ENCODE peak calls at places on chromosome 4, in six cellular contexts. One of them, this sample, is unnamed.

GRCh38 chr4:1072830-1073446 is 40.4 kb downstream of the RNF212 start:
- DNase-seq in spleen: no peak
- DNase-seq in HFFc6: peak; percentile 32
- DNase-seq in thoracic aorta: no peak
- DNase-seq in neural crest cell: peak; percentile 69
- DNase-seq in Panc1: peak; percentile 13
- DNase-seq in this sample: peak; percentile 60

GRCh38 chr4:38902695-38903094 is 35.1 kb downstream of the FAM114A1 start:
- DNase-seq in thoracic aorta: no peak
- DNase-seq in Panc1: no peak
- DNase-seq in neural crest cell: no peak
- DNase-seq in HFFc6: no peak
- DNase-seq in spleen: no peak
- DNase-seq in this sample: no peak

GRCh38 chr4:107978716-107979451 is 10.8 kb upstream of the HADH start:
- DNase-seq in neural crest cell: no peak
- DNase-seq in spleen: no peak
- DNase-seq in HFFc6: no peak
- DNase-seq in Panc1: no peak
- DNase-seq in thoracic aorta: no peak
- DNase-seq in this sample: no peak

GRCh38 chr4:72899214-72899613 is 170.3 kb downstream of the COX18 start:
- DNase-seq in Panc1: no peak
- DNase-seq in spleen: no peak
- DNase-seq in HFFc6: no peak
- DNase-seq in thoracic aorta: no peak
- DNase-seq in neural crest cell: no peak
- DNase-seq in this sample: peak; percentile 43

GRCh38 chr4:32519060-32519459 is 1798.9 kb downstream of the PCDH7 start:
- DNase-seq in HFFc6: no peak
- DNase-seq in thoracic aorta: no peak
- DNase-seq in neural crest cell: no peak
- DNase-seq in Panc1: no peak
- DNase-seq in spleen: no peak
- DNase-seq in this sample: no peak

GRCh38 chr4:94714761-94715160 is 43.0 kb upstream of the BMPR1B start:
- DNase-seq in spleen: no peak
- DNase-seq in Panc1: no peak
- DNase-seq in HFFc6: peak; percentile 80
- DNase-seq in thoracic aorta: no peak
- DNase-seq in neural crest cell: no peak
- DNase-seq in this sample: no peak

GRCh38 chr4:528835-529234 is 29.8 kb downstream of the PIGG start:
- DNase-seq in spleen: no peak
- DNase-seq in thoracic aorta: no peak
- DNase-seq in neural crest cell: no peak
- DNase-seq in HFFc6: no peak
- DNase-seq in Panc1: no peak
- DNase-seq in this sample: no peak

GRCh38 chr4:69823481-69824186 is 36.3 kb downstream of the SULT1E1 start:
- DNase-seq in spleen: peak; percentile 73
- DNase-seq in neural crest cell: no peak
- DNase-seq in Panc1: no peak
- DNase-seq in HFFc6: no peak
- DNase-seq in thoracic aorta: no peak
- DNase-seq in this sample: peak; percentile 82

GRCh38 chr4:56469489-56470210 is 2.2 kb downstream of the SRP72 start:
- DNase-seq in Panc1: no peak
- DNase-seq in neural crest cell: no peak
- DNase-seq in spleen: no peak
- DNase-seq in thoracic aorta: no peak
- DNase-seq in HFFc6: no peak
- DNase-seq in this sample: no peak

GRCh38 chr4:4542824-4543485 is 1.1 kb upstream of the STX18 start:
- DNase-seq in HFFc6: no peak
- DNase-seq in spleen: no peak
- DNase-seq in thoracic aorta: no peak
- DNase-seq in neural crest cell: no peak
- DNase-seq in Panc1: no peak
- DNase-seq in this sample: no peak

GRCh38 chr4:92304073-92304472 is 307 bp downstream of the GRID2 start:
- DNase-seq in neural crest cell: no peak
- DNase-seq in Panc1: no peak
- DNase-seq in spleen: no peak
- DNase-seq in thoracic aorta: no peak
- DNase-seq in HFFc6: no peak
- DNase-seq in this sample: no peak

GRCh38 chr4:127622923-127623754 is 9.6 kb upstream of the INTU start:
- DNase-seq in neural crest cell: peak; percentile 63
- DNase-seq in Panc1: no peak
- DNase-seq in spleen: peak; percentile 78
- DNase-seq in thoracic aorta: no peak
- DNase-seq in HFFc6: no peak
- DNase-seq in this sample: peak; percentile 70

GRCh38 chr4:101355767-101356702 is 8.7 kb upstream of the PPP3CA start:
- DNase-seq in thoracic aorta: no peak
- DNase-seq in neural crest cell: no peak
- DNase-seq in HFFc6: peak; percentile 82
- DNase-seq in spleen: no peak
- DNase-seq in Panc1: peak; percentile 72
- DNase-seq in this sample: peak; percentile 63

GRCh38 chr4:76420901-76421581 is at the start of gene CCDC158:
- DNase-seq in spleen: peak; percentile 76
- DNase-seq in Panc1: no peak
- DNase-seq in neural crest cell: no peak
- DNase-seq in HFFc6: no peak
- DNase-seq in thoracic aorta: no peak
- DNase-seq in this sample: peak; percentile 42

GRCh38 chr4:165474784-165475705 is 96.2 kb downstream of the CPE start:
- DNase-seq in spleen: no peak
- DNase-seq in thoracic aorta: no peak
- DNase-seq in Panc1: no peak
- DNase-seq in neural crest cell: no peak
- DNase-seq in HFFc6: no peak
- DNase-seq in this sample: no peak

GRCh38 chr4:165299399-165300060 is 27.9 kb upstream of the MSMO1 start:
- DNase-seq in neural crest cell: no peak
- DNase-seq in spleen: no peak
- DNase-seq in HFFc6: no peak
- DNase-seq in Panc1: no peak
- DNase-seq in thoracic aorta: no peak
- DNase-seq in this sample: no peak

GRCh38 chr4:19224820-19225219 is 1026.9 kb upstream of the SLIT2 start:
- DNase-seq in HFFc6: peak; percentile 34
- DNase-seq in neural crest cell: no peak
- DNase-seq in thoracic aorta: no peak
- DNase-seq in Panc1: no peak
- DNase-seq in spleen: no peak
- DNase-seq in this sample: no peak

GRCh38 chr4:151917145-151917775 is 156.5 kb upstream of the GATB start:
- DNase-seq in spleen: no peak
- DNase-seq in neural crest cell: no peak
- DNase-seq in Panc1: no peak
- DNase-seq in thoracic aorta: no peak
- DNase-seq in HFFc6: peak; percentile 36
- DNase-seq in this sample: no peak

GRCh38 chr4:123659262-123659661 is 262.7 kb downstream of the SPRY1 start:
- DNase-seq in HFFc6: no peak
- DNase-seq in neural crest cell: no peak
- DNase-seq in spleen: no peak
- DNase-seq in thoracic aorta: no peak
- DNase-seq in Panc1: no peak
- DNase-seq in this sample: no peak

GRCh38 chr4:77418333-77418732 is 187.3 kb upstream of the CXCL13 start:
- DNase-seq in thoracic aorta: no peak
- DNase-seq in HFFc6: peak; percentile 17
- DNase-seq in neural crest cell: no peak
- DNase-seq in spleen: no peak
- DNase-seq in Panc1: no peak
- DNase-seq in this sample: no peak

GRCh38 chr4:132958457-132959263 is 190.4 kb upstream of the PCDH10 start:
- DNase-seq in spleen: no peak
- DNase-seq in Panc1: no peak
- DNase-seq in HFFc6: no peak
- DNase-seq in thoracic aorta: no peak
- DNase-seq in neural crest cell: no peak
- DNase-seq in this sample: peak; percentile 23

GRCh38 chr4:168498259-168498658 is 1.4 kb downstream of the PALLD start:
- DNase-seq in Panc1: no peak
- DNase-seq in neural crest cell: no peak
- DNase-seq in HFFc6: no peak
- DNase-seq in thoracic aorta: no peak
- DNase-seq in spleen: no peak
- DNase-seq in this sample: no peak

GRCh38 chr4:127698789-127699200 is 31.4 kb upstream of the SLC25A31 start:
- DNase-seq in HFFc6: peak; percentile 78
- DNase-seq in thoracic aorta: no peak
- DNase-seq in neural crest cell: no peak
- DNase-seq in Panc1: no peak
- DNase-seq in spleen: no peak
- DNase-seq in this sample: no peak

GRCh38 chr4:88623097-88623496 is 30.8 kb downstream of the HERC3 start:
- DNase-seq in thoracic aorta: no peak
- DNase-seq in HFFc6: peak; percentile 94
- DNase-seq in neural crest cell: no peak
- DNase-seq in Panc1: no peak
- DNase-seq in spleen: no peak
- DNase-seq in this sample: no peak

GRCh38 chr4:182533948-182534347 is 290.7 kb downstream of the TENM3 start:
- DNase-seq in spleen: no peak
- DNase-seq in neural crest cell: no peak
- DNase-seq in Panc1: no peak
- DNase-seq in thoracic aorta: no peak
- DNase-seq in HFFc6: peak; percentile 41
- DNase-seq in this sample: no peak

GRCh38 chr4:77510367-77510766 is 95.3 kb upstream of the CXCL13 start:
- DNase-seq in spleen: no peak
- DNase-seq in neural crest cell: no peak
- DNase-seq in HFFc6: no peak
- DNase-seq in Panc1: no peak
- DNase-seq in thoracic aorta: no peak
- DNase-seq in this sample: no peak

GRCh38 chr4:101205878-101206277 is 141.4 kb downstream of the PPP3CA start:
- DNase-seq in HFFc6: peak; percentile 40
- DNase-seq in neural crest cell: no peak
- DNase-seq in thoracic aorta: no peak
- DNase-seq in Panc1: no peak
- DNase-seq in spleen: no peak
- DNase-seq in this sample: no peak

DNA sequence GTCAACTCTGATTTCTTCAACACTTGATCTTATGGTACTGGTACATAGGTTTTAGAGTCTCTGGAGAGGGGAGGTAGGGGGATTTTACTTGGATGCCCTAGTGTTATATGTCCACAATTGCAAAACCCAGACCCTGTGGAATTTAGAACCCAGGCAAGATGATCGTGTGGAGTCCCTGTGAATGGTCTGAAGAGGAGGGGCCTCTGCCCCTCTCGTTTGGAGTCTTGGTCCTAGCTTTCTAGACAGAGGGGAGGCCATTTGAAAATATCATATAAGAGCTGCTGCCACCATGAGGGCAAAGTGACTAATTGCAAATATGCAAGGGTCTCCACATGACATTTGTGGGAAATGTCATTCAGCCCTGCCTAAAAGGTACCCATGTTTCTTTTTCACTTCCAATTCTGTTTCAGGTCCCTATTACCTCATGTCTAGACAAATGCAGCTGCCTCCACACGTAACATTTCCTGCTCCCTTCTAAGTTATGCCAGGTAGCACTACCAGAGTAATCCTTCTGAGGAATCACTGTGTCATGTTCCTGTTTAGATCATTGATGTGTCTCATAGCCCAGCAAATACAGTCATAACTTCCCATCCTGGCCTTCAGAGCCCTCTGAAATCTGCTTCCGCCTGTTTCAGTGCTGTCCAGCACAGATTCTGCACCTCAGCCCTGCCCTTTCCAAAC is 126.8 kb downstream of the KLHL8 start:
- DNase-seq in neural crest cell: peak; percentile 45
- DNase-seq in HFFc6: peak; percentile 40
- DNase-seq in Panc1: peak; percentile 27
- DNase-seq in thoracic aorta: no peak
- DNase-seq in spleen: no peak
- DNase-seq in this sample: peak; percentile 55
- TF ChIP-seq CTCF in neural crest cell: peak; percentile 74
- TF ChIP-seq CTCF in HFFc6: peak; percentile 75
- TF ChIP-seq CTCF in Panc1: peak; percentile 74
- TF ChIP-seq CTCF in thoracic aorta: peak; percentile 52
- TF ChIP-seq CTCF in spleen: peak; percentile 75
- TF ChIP-seq CTCF in this sample: peak; percentile 31

DNA sequence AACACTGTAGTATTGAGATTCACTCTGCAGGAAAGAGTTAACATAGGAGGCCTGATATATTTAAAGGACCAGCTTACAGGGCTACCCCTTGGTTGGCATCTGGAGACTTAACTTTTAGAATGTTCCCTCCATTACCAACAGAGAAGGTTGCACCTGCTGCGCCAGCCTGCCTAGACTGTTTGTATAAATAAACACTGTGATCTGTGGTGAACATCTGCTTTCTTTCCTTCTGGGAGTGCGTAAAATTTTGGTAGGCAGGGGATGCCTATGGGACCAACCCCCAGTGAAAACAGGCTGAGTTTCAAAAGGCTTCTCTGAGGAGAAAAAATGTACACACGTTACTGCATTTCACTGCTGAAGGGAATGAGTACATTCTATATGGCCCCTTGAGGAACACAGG is 14.0 kb downstream of the CENPC start:
- DNase-seq in Panc1: no peak
- DNase-seq in thoracic aorta: no peak
- DNase-seq in spleen: no peak
- DNase-seq in HFFc6: no peak
- DNase-seq in neural crest cell: no peak
- DNase-seq in this sample: no peak
- TF ChIP-seq CTCF in Panc1: no peak
- TF ChIP-seq CTCF in thoracic aorta: no peak
- TF ChIP-seq CTCF in spleen: no peak
- TF ChIP-seq CTCF in HFFc6: no peak
- TF ChIP-seq CTCF in neural crest cell: no peak
- TF ChIP-seq CTCF in this sample: no peak

DNA sequence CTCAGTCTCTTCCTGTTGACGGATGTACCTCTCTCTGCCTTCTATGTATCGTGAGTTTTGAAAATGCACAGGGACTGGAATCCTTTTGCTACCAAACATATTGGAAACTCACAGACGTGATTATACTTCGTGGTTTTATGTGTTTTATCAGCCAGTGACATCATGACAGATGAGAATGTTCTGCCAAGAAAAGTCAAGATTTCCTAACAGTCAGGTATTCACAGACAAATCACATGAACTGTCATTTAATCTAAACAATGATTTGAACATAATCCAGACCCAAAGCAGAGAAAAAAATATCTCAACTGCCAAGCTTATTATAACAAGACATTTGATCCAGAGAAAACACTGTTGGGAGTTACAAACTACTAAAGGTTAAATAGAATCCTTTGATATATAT is 635.9 kb upstream of the FRG1 start:
- DNase-seq in spleen: no peak
- DNase-seq in Panc1: no peak
- DNase-seq in HFFc6: no peak
- DNase-seq in thoracic aorta: no peak
- DNase-seq in neural crest cell: no peak
- DNase-seq in this sample: no peak
- TF ChIP-seq CTCF in spleen: no peak
- TF ChIP-seq CTCF in Panc1: no peak
- TF ChIP-seq CTCF in HFFc6: no peak
- TF ChIP-seq CTCF in thoracic aorta: no peak
- TF ChIP-seq CTCF in neural crest cell: no peak
- TF ChIP-seq CTCF in this sample: no peak

GRCh38 chr4:7068279-7068842 is 497 bp upstream of the GRPEL1 start:
- DNase-seq in spleen: no peak
- DNase-seq in neural crest cell: no peak
- DNase-seq in HFFc6: no peak
- DNase-seq in thoracic aorta: no peak
- DNase-seq in Panc1: no peak
- DNase-seq in this sample: no peak
- TF ChIP-seq CTCF in spleen: peak; percentile 48
- TF ChIP-seq CTCF in neural crest cell: no peak
- TF ChIP-seq CTCF in HFFc6: peak; percentile 11
- TF ChIP-seq CTCF in thoracic aorta: no peak
- TF ChIP-seq CTCF in Panc1: no peak
- TF ChIP-seq CTCF in this sample: no peak